ENCODE peak calls at places on chromosomes 3 and 15, in ten cellular contexts. L, S, I, B, U, W, A, Z, Y and X are unnamed samples.

GRCh38 chr3:144189044-144189443 is 217.4 kb downstream of the DIPK2A start:
- DNase-seq in L (no peak), S (no peak), I (no peak), B (peak; percentile 20), U (no peak), W (no peak), A (no peak), Z (no peak), Y (no peak), X (peak; percentile 23)

GRCh38 chr15:40815042-40815678 is 7.9 kb upstream of the DNAJC17 start:
- DNase-seq in L (no peak), S (no peak), I (no peak), B (peak; percentile 78), U (no peak), W (no peak), A (no peak), Z (no peak), Y (no peak), X (no peak)

GRCh38 chr3:98598492-98598891 is 5.1 kb upstream of the CPOX start:
- DNase-seq in L (no peak), S (no peak), I (no peak), B (no peak), U (no peak), W (no peak), A (no peak), Z (no peak), Y (no peak), X (no peak)

GRCh38 chr15:40052604-40053003 is 13.6 kb upstream of the SRP14 start:
- DNase-seq in L (no peak), S (no peak), I (no peak), B (no peak), U (no peak), W (no peak), A (no peak), Z (no peak), Y (no peak), X (no peak)

GRCh38 chr3:128800241-128801187 is 74.5 kb downstream of the RAB7A start:
- DNase-seq in L (no peak), S (no peak), I (no peak), B (no peak), U (peak; percentile 55), W (no peak), A (no peak), Z (no peak), Y (no peak), X (no peak)

GRCh38 chr15:62456011-62456920 is 291.2 kb upstream of the C2CD4B start:
- DNase-seq in L (no peak), S (no peak), I (no peak), B (no peak), U (no peak), W (no peak), A (no peak), Z (no peak), Y (no peak), X (no peak)

GRCh38 chr3:98645039-98645438 is 51.6 kb upstream of the CPOX start:
- DNase-seq in L (no peak), S (no peak), I (no peak), B (no peak), U (no peak), W (no peak), A (no peak), Z (no peak), Y (peak; percentile 38), X (peak; percentile 59)

GRCh38 chr15:69881760-69882159 is 216.0 kb downstream of the TLE3 start:
- DNase-seq in L (no peak), S (no peak), I (no peak), B (no peak), U (peak; percentile 76), W (no peak), A (no peak), Z (no peak), Y (no peak), X (no peak)

GRCh38 chr3:28053759-28054158 is 187.7 kb upstream of the CMC1 start:
- DNase-seq in L (no peak), S (no peak), I (no peak), B (peak; percentile 29), U (no peak), W (no peak), A (no peak), Z (peak; percentile 73), Y (no peak), X (peak; percentile 86)

GRCh38 chr15:98850991-98851776 is 156.4 kb downstream of the PGPEP1L start:
- DNase-seq in L (peak; percentile 87), S (peak; percentile 75), I (peak; percentile 78), B (peak; percentile 80), U (peak; percentile 83), W (peak; percentile 79), A (peak; percentile 78), Z (peak; percentile 80), Y (peak; percentile 84), X (peak; percentile 75)

GRCh38 chr3:170128259-170128976 is 53.1 kb downstream of the PHC3 start:
- DNase-seq in L (no peak), S (no peak), I (no peak), B (no peak), U (peak; percentile 91), W (no peak), A (no peak), Z (no peak), Y (no peak), X (no peak)

GRCh38 chr15:41772720-41773331 is 1.5 kb upstream of the MAPKBP1 start:
- DNase-seq in L (peak; percentile 27), S (peak; percentile 69), I (peak; percentile 80), B (peak; percentile 83), U (peak; percentile 80), W (peak; percentile 41), A (no peak), Z (peak; percentile 75), Y (peak; percentile 61), X (peak; percentile 82)

GRCh38 chr3:177491301-177492031 is 294.2 kb upstream of the TBL1XR1 start:
- DNase-seq in L (no peak), S (no peak), I (peak; percentile 54), B (peak; percentile 49), U (no peak), W (no peak), A (no peak), Z (no peak), Y (no peak), X (peak; percentile 37)

GRCh38 chr15:29102911-29103824 is 166.5 kb downstream of the NSMCE3 start:
- DNase-seq in L (no peak), S (peak; percentile 33), I (no peak), B (no peak), U (no peak), W (no peak), A (peak; percentile 79), Z (no peak), Y (no peak), X (peak; percentile 4)

GRCh38 chr3:152258448-152259302 is 10.1 kb upstream of the MBNL1 start:
- DNase-seq in L (peak; percentile 85), S (peak; percentile 78), I (peak; percentile 88), B (peak; percentile 99), U (peak; percentile 53), W (peak; percentile 54), A (no peak), Z (peak; percentile 94), Y (no peak), X (peak; percentile 98)

GRCh38 chr3:167656821-167657220 is 3.1 kb upstream of the WDR49 start:
- DNase-seq in L (no peak), S (no peak), I (no peak), B (no peak), U (no peak), W (no peak), A (no peak), Z (no peak), Y (no peak), X (no peak)

DNA sequence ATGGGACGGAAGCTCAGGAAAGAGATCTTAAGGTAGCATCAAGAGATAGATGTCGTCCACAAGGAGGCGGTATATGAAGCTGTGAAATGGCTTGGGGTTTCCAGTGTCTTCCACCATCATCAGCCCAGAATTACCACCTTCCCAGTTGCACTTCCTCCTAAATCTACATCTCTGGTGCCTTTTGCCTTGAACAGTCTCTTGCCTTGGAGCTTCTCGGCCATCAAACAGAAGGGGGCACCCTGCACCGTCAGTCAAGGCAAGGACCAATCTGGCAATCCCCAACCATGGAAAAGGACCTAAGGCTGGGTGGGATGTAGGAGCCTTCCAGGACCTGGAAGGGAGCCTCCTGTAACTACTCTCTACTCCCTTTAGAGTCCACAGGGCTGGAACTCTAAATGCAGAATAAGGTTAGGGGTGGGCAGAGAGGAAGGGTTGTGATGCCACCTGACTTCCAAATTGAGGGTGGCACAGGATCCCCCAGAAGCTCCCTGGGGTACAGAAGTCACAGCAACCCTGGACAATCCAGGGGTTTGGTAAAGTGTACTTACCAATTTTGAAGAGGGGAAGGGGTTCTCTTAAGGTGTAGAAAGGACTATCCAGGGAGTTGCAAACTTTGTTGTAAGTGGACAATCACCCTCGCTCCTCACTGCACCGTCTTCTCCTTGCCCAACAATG is 1.0 kb upstream of the RYR3 start:
- DNase-seq in L (no peak), S (no peak), I (no peak), B (peak; percentile 3), U (peak; percentile 70), W (no peak), A (peak; percentile 49), Z (no peak), Y (peak; percentile 72), X (peak; percentile 54)
- TF ChIP-seq CTCF in L (no peak), S (no peak), I (no peak), B (no peak), U (peak; percentile 47), W (no peak), A (peak; percentile 42), Z (no peak), Y (peak; percentile 63), X (peak; percentile 31)

DNA sequence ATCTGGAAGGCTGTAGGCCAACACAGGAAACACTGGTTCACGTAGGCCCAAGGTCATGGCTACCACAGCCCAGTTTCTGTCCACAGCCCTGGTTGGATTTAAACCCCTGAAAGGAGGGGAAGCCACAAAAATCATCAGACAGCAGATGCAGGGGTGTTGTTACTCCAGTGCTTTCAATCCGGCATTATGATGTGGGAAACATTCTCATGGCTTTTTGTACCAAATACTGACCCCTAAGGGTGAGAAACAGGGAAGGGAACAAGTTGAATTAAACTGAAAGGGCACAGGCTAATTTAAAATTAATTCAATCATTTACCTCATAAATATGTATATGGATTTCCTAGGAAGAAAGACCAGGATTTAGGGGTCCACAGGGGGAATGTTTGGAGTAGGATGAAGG is 375.6 kb downstream of the CTNNB1 start:
- DNase-seq in L (no peak), S (no peak), I (no peak), B (peak; percentile 13), U (peak; percentile 25), W (no peak), A (no peak), Z (no peak), Y (no peak), X (no peak)
- TF ChIP-seq CTCF in L (no peak), S (no peak), I (no peak), B (no peak), U (no peak), W (no peak), A (no peak), Z (no peak), Y (peak; percentile 61), X (peak; percentile 23)

GRCh38 chr3:102529452-102529851 is 94.6 kb downstream of the ZPLD1 start:
- DNase-seq in L (peak; percentile 28), S (no peak), I (no peak), B (peak; percentile 27), U (peak; percentile 11), W (no peak), A (no peak), Z (peak; percentile 15), Y (peak; percentile 39), X (peak; percentile 61)
- TF ChIP-seq CTCF in L (peak; percentile 41), S (no peak), I (no peak), B (peak; percentile 41), U (no peak), W (no peak), A (peak; percentile 32), Z (no peak), Y (peak; percentile 67), X (peak; percentile 68)

GRCh38 chr3:127366383-127366782 is 78.5 kb upstream of the PRR20G start:
- DNase-seq in L (no peak), S (no peak), I (no peak), B (no peak), U (peak; percentile 23), W (no peak), A (no peak), Z (no peak), Y (peak; percentile 51), X (no peak)
- TF ChIP-seq CTCF in L (no peak), S (no peak), I (no peak), B (no peak), U (no peak), W (no peak), A (peak; percentile 51), Z (no peak), Y (peak; percentile 52), X (no peak)